ENCODE peak calls at places on chromosomes 3 and 15, in four cellular contexts. B, E, R and J are unnamed samples.

GRCh38 chr3:162489853-162490252 is 993.2 kb downstream of the OTOL1 start:
- DNase-seq in E (no peak), B (no peak), R (no peak), J (no peak)

GRCh38 chr3:150146891-150147761 is 176.4 kb upstream of the PFN2 start:
- DNase-seq in B (peak; percentile 98), E (no peak), R (no peak), J (peak; percentile 95)

GRCh38 chr3:110955301-110955880 is 116.2 kb upstream of the NECTIN3 start:
- DNase-seq in E (no peak), B (peak; percentile 54), R (no peak), J (peak; percentile 43)

GRCh38 chr15:77039217-77039533 is 31.7 kb downstream of the TSPAN3 start:
- DNase-seq in R (no peak), B (no peak), E (no peak), J (no peak)

GRCh38 chr15:58454950-58455401 is 23.2 kb downstream of the LIPC start:
- DNase-seq in E (no peak), R (no peak), B (no peak), J (no peak)

GRCh38 chr3:123773681-123774431 is 110.3 kb downstream of the MYLK start:
- DNase-seq in R (peak; percentile 53), E (no peak), B (peak; percentile 66), J (no peak)

GRCh38 chr15:60673918-60674558 is 195.1 kb upstream of the ICE2 start:
- DNase-seq in R (peak; percentile 77), B (peak; percentile 96), E (peak; percentile 62), J (peak; percentile 97)

GRCh38 chr3:179768080-179768479 is 115.2 kb downstream of the USP13 start:
- DNase-seq in E (peak; percentile 51), R (no peak), B (peak; percentile 70), J (peak; percentile 57)

GRCh38 chr3:129441215-129441614 is 1.2 kb downstream of the IFT122 start:
- DNase-seq in B (no peak), E (no peak), R (no peak), J (no peak)

GRCh38 chr3:86788371-86788770 is 202.6 kb downstream of the VGLL3 start:
- DNase-seq in R (no peak), E (no peak), B (no peak), J (peak; percentile 39)

GRCh38 chr3:55543228-55543627 is 56.1 kb upstream of the WNT5A start:
- DNase-seq in R (no peak), E (no peak), B (no peak), J (peak; percentile 11)

GRCh38 chr3:65979152-65979551 is 59.6 kb downstream of the MAGI1 start:
- DNase-seq in E (no peak), R (peak; percentile 39), B (peak; percentile 80), J (peak; percentile 79)

GRCh38 chr3:190130037-190130436 is 9.3 kb upstream of the P3H2 start:
- DNase-seq in E (no peak), B (no peak), R (no peak), J (no peak)

GRCh38 chr3:111012388-111013248 is 59.0 kb upstream of the NECTIN3 start:
- DNase-seq in R (no peak), E (peak; percentile 15), B (no peak), J (no peak)

GRCh38 chr3:102089904-102090492 is 240.7 kb downstream of the NFKBIZ start:
- DNase-seq in E (no peak), B (peak; percentile 98), R (no peak), J (peak; percentile 87)

GRCh38 chr15:76206325-76206976 is 104.8 kb downstream of the ETFA start:
- DNase-seq in B (peak; percentile 31), E (peak; percentile 97), R (peak; percentile 66), J (peak; percentile 15)

GRCh38 chr15:58551764-58552504 is 120.1 kb downstream of the LIPC start:
- DNase-seq in B (peak; percentile 96), E (no peak), R (no peak), J (peak; percentile 89)

GRCh38 chr15:58770857-58771620 is at the start of gene MINDY2:
- DNase-seq in B (peak; percentile 99), E (peak; percentile 99), R (peak; percentile 98), J (peak; percentile 98)

GRCh38 chr3:132016061-132017041 is 18.5 kb downstream of the CPNE4 start:
- DNase-seq in R (no peak), B (no peak), E (no peak), J (no peak)

GRCh38 chr15:63256433-63256884 is 20.9 kb upstream of the APH1B start:
- DNase-seq in B (peak; percentile 84), E (no peak), R (no peak), J (peak; percentile 38)

GRCh38 chr15:79418693-79419279 is 13.3 kb upstream of the MINAR1 start:
- DNase-seq in B (no peak), R (no peak), E (no peak), J (no peak)

GRCh38 chr15:79185199-79185598 is 94.6 kb upstream of the RASGRF1 start:
- DNase-seq in E (no peak), B (no peak), R (no peak), J (peak; percentile 11)

GRCh38 chr3:140629351-140630137 is 48.3 kb upstream of the TRIM42 start:
- DNase-seq in B (peak; percentile 35), R (no peak), E (no peak), J (peak; percentile 96)

GRCh38 chr3:115822572-115822971 is 199.3 kb downstream of the GAP43 start:
- DNase-seq in E (no peak), R (no peak), B (peak; percentile 17), J (no peak)

GRCh38 chr3:126894516-126894915 is 88.4 kb upstream of the PLXNA1 start:
- DNase-seq in R (no peak), B (no peak), E (no peak), J (no peak)
- H3K27ac ChIP-seq in R (no peak overlapping the region), B (no peak overlapping the region), E (no peak overlapping the region), J (no peak overlapping the region)

DNA sequence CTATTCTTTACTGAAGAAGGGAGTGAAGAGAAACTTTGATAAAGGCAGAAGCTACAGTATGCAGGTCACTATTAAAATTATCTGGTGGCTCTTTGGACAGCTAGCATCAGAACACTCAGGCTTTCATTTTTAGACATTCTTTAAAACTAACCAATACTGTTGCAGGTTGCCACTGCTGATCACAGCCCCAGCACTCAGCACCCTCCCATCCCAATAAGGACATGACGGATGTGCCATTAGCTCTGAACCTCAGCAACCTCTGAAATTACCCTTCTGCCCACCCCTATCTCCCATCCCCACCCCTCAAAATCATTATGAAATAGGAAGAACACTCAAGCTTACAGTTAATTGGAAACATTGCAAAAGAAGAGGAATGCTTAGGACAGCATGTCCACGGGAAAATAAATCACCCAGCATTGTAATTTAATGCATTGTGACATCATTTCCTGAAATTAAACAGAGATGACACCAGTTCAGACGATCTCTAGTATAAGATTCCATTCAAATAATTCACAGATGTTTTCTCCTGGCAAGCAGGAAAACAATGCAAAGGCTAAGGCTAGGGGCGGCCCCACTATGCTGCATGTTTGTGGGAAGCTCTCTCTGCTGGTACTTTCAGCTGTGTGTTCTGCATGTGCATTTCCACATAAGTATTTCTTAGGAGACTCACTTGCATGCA is 71.6 kb downstream of the MEIS2 start:
- DNase-seq in B (peak; percentile 42), R (no peak), E (no peak), J (no peak)
- H3K4me3 ChIP-seq in B (no peak overlapping the region), R (no peak overlapping the region), E (no peak overlapping the region), J (no peak overlapping the region)

GRCh38 chr3:186940965-186941364 is 10.6 kb downstream of the ST6GAL1 start:
- DNase-seq in E (no peak), R (peak; percentile 76), B (peak; percentile 42), J (peak; percentile 60)
- H3K27ac ChIP-seq in E (no peak overlapping the region), R (peak overlapping the region; percentile 87), B (no peak overlapping the region), J (no peak overlapping the region)

GRCh38 chr15:90003736-90004135 is 2.6 kb downstream of the ZNF710 start:
- DNase-seq in B (no peak), R (no peak), E (no peak), J (no peak)

GRCh38 chr15:90002428-90002844 is 1.3 kb downstream of the ZNF710 start:
- DNase-seq in R (peak; percentile 42), E (peak; percentile 53), B (peak; percentile 46), J (no peak)

GRCh38 chr15:90004252-90004651 is 3.1 kb downstream of the ZNF710 start:
- DNase-seq in E (peak; percentile 20), B (no peak), R (peak; percentile 31), J (peak; percentile 7)

GRCh38 chr15:90006217-90007088 is 5.3 kb downstream of the ZNF710 start:
- DNase-seq in B (no peak), E (peak; percentile 61), R (no peak), J (no peak)

GRCh38 chr15:90004671-90005070 is 3.5 kb downstream of the ZNF710 start:
- DNase-seq in E (peak; percentile 48), R (peak; percentile 58), B (peak; percentile 99), J (peak; percentile 92)
- H3K4me3 ChIP-seq in E (no peak overlapping the region), R (no peak overlapping the region), B (peak overlapping the region; percentile 5), J (no peak overlapping the region)

GRCh38 chr15:45630958-45631691 is 3.7 kb upstream of the SQOR start:
- DNase-seq in E (no peak), B (peak; percentile 94), R (peak; percentile 53), J (peak; percentile 84)

GRCh38 chr15:45634442-45635190 is at the start of gene SQOR:
- DNase-seq in R (peak; percentile 89), E (peak; percentile 96), B (peak; percentile 54), J (peak; percentile 23)

GRCh38 chr15:45635191-45635638 is 386 bp downstream of the SQOR start:
- DNase-seq in E (peak; percentile 83), B (no peak), R (peak; percentile 68), J (no peak)

GRCh38 chr15:45628136-45628535 is 6.7 kb upstream of the SQOR start:
- DNase-seq in E (no peak), B (no peak), R (no peak), J (no peak)

GRCh38 chr15:45631831-45632230 is 3.0 kb upstream of the SQOR start:
- DNase-seq in E (no peak), R (no peak), B (peak; percentile 45), J (no peak)
- H3K27ac ChIP-seq in E (no peak overlapping the region), R (peak overlapping the region; percentile 45), B (peak overlapping the region; percentile 62), J (peak overlapping the region; percentile 63)

GRCh38 chr15:45307230-45307924 is 55.3 kb downstream of the SLC28A2 start:
- DNase-seq in R (no peak), B (peak; percentile 59), E (no peak), J (peak; percentile 11)
- H3K4me3 ChIP-seq in R (peak overlapping the region; percentile 26), B (peak overlapping the region; percentile 28), E (no peak overlapping the region), J (no peak overlapping the region)

DNA sequence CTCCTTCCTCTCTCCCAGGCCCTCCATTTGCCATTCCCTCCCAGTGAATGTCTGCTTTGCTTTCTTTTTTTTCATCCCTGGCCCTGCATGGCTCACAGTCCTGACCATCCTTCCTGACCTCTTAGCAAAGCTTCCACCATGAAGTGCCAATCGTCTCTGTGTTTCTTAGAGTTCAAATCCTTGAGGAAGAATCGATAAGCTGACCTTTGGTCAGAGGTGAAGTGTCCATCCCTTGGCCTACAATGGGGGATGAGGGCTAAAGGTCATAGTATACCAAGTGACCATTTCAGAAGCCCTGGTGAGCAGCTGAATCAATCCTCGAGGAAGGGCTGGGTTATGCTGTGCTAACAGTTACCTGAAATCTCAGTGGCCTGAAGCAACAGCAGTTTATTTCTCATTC is 328.0 kb downstream of the SHQ1 start:
- DNase-seq in B (no peak), E (no peak), R (no peak), J (no peak)
- H3K27ac ChIP-seq in B (no peak overlapping the region), E (no peak overlapping the region), R (no peak overlapping the region), J (no peak overlapping the region)

DNA sequence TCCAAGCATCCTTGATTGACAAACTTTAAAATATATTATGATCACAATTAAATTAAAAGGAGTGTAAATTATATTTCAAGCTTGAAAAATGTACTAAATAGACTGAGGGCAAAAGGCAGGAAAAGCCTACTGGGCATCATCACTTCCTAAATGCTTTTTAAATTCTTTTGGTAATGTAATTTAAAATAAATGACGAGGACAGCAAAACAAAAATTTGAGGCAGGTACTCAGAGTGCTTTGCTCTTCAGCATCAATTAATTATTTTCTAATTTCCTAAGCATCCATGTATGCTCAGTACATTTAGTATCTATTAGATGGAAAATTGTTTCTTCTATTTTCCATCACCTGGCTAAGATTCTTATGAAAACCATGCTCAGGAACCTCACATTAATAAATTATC is 5.2 kb downstream of the CBLB start:
- DNase-seq in E (no peak), R (no peak), B (no peak), J (no peak)
- H3K4me3 ChIP-seq in E (no peak overlapping the region), R (no peak overlapping the region), B (no peak overlapping the region), J (no peak overlapping the region)